ENCODE peak calls at places on chromosome 22, in seven cellular contexts. R, Q, L, V, W, E and J are unnamed samples.

GRCh38 chr22:30823015-30823370 is 128.3 kb downstream of the OSBP2 start:
- DNase-seq in R (no peak), Q (no peak), L (no peak), V (no peak), W (peak; percentile 8), E (peak; percentile 18), J (no peak)

GRCh38 chr22:20299736-20300136 is 20.1 kb downstream of the DGCR6L start:
- DNase-seq in R (no peak), Q (peak; percentile 27), L (peak; percentile 23), V (no peak), W (peak; percentile 58), E (peak; percentile 68), J (no peak)

GRCh38 chr22:35601743-35602633 is 15.1 kb downstream of the MB start:
- DNase-seq in R (peak; percentile 77), Q (no peak), L (peak; percentile 74), V (no peak), W (no peak), E (peak; percentile 83), J (peak; percentile 86)

GRCh38 chr22:25420925-25421904 is 143.3 kb upstream of the GRK3 start:
- DNase-seq in R (no peak), Q (no peak), L (no peak), V (no peak), W (no peak), E (peak; percentile 38), J (no peak)

GRCh38 chr22:27780161-27780575 is 21.4 kb downstream of the MN1 start:
- DNase-seq in R (peak; percentile 76), Q (no peak), L (no peak), V (no peak), W (peak; percentile 42), E (peak; percentile 27), J (peak; percentile 21)

GRCh38 chr22:35947794-35948425 is 80.7 kb downstream of the RBFOX2 start:
- DNase-seq in R (peak; percentile 70), Q (no peak), L (peak; percentile 64), V (no peak), W (no peak), E (peak; percentile 69), J (peak; percentile 49)

GRCh38 chr22:40436460-40437431 is 66.4 kb downstream of the SGSM3 start:
- DNase-seq in R (peak; percentile 63), Q (peak; percentile 39), L (peak; percentile 71), V (peak; percentile 93), W (peak; percentile 57), E (peak; percentile 69), J (peak; percentile 71)

GRCh38 chr22:43255299-43255698 is 68.4 kb upstream of the TTLL12 start:
- DNase-seq in R (no peak), Q (no peak), L (no peak), V (peak; percentile 16), W (no peak), E (no peak), J (no peak)

GRCh38 chr22:40177738-40178416 is at the start of gene TNRC6B:
- DNase-seq in R (peak; percentile 98), Q (peak; percentile 65), L (peak; percentile 98), V (peak; percentile 97), W (peak; percentile 95), E (peak; percentile 96), J (peak; percentile 98)

GRCh38 chr22:36756746-36757607 is 18.9 kb downstream of the IFT27 start:
- DNase-seq in R (no peak), Q (no peak), L (no peak), V (no peak), W (no peak), E (no peak), J (no peak)

GRCh38 chr22:27348634-27349033 is 452.9 kb downstream of the MN1 start:
- DNase-seq in R (peak; percentile 37), Q (no peak), L (peak; percentile 39), V (no peak), W (no peak), E (peak; percentile 41), J (peak; percentile 68)

GRCh38 chr22:37148031-37148651 is 1.6 kb downstream of the IL2RB start:
- DNase-seq in R (no peak), Q (no peak), L (no peak), V (peak; percentile 33), W (no peak), E (no peak), J (no peak)

GRCh38 chr22:39253427-39254070 is 8.8 kb upstream of the PDGFB start:
- DNase-seq in R (peak; percentile 88), Q (peak; percentile 74), L (peak; percentile 84), V (peak; percentile 45), W (peak; percentile 88), E (peak; percentile 84), J (peak; percentile 91)

GRCh38 chr22:20495861-20496681 is 476 bp upstream of the KLHL22 start:
- DNase-seq in R (peak; percentile 89), Q (peak; percentile 90), L (peak; percentile 80), V (peak; percentile 97), W (peak; percentile 95), E (peak; percentile 97), J (peak; percentile 88)

GRCh38 chr22:37559901-37560681 is at the start of gene CDC42EP1:
- DNase-seq in R (peak; percentile 59), Q (peak; percentile 73), L (peak; percentile 39), V (no peak), W (peak; percentile 59), E (peak; percentile 83), J (peak; percentile 56)

GRCh38 chr22:46369716-46370583 is 34.4 kb downstream of the TRMU start:
- DNase-seq in R (no peak), Q (no peak), L (no peak), V (no peak), W (no peak), E (no peak), J (no peak)
- TF ChIP-seq CTCF in R (no peak), Q (no peak), L (no peak), V (no peak), W (no peak), E (no peak), J (no peak)

GRCh38 chr22:49703391-49703926 is 124.2 kb downstream of the BRD1 start:
- DNase-seq in R (no peak), Q (no peak), L (no peak), V (no peak), W (no peak), E (no peak), J (no peak)

GRCh38 chr22:49701380-49702067 is 126.1 kb downstream of the BRD1 start:
- DNase-seq in R (no peak), Q (no peak), L (no peak), V (no peak), W (no peak), E (no peak), J (peak; percentile 1)

GRCh38 chr22:49699928-49700498 is 127.7 kb downstream of the BRD1 start:
- DNase-seq in R (no peak), Q (no peak), L (no peak), V (no peak), W (no peak), E (no peak), J (no peak)

GRCh38 chr22:49703990-49704344 is 123.7 kb downstream of the BRD1 start:
- DNase-seq in R (no peak), Q (no peak), L (no peak), V (no peak), W (no peak), E (no peak), J (no peak)

DNA sequence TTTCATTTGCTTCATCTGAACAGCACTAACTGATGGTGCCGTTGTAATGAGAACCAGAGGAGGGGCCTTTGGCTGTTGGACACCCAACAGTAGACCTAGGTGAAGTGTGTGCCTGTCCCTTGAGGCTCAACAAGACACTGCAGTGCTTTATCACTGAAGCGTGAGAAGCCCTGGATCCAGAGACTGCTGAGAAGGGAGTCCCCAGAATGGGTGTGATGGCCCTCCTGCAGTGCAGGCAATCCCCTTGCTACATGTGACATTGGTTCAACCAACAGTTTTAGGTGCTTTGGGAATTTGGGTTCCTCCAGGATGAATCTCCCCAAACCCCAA is 125.6 kb downstream of the BRD1 start:
- DNase-seq in R (no peak), Q (no peak), L (no peak), V (no peak), W (no peak), E (no peak), J (no peak)
- TF ChIP-seq CTCF in R (no peak), Q (no peak), L (no peak), V (no peak), W (no peak), E (no peak), J (no peak)

DNA sequence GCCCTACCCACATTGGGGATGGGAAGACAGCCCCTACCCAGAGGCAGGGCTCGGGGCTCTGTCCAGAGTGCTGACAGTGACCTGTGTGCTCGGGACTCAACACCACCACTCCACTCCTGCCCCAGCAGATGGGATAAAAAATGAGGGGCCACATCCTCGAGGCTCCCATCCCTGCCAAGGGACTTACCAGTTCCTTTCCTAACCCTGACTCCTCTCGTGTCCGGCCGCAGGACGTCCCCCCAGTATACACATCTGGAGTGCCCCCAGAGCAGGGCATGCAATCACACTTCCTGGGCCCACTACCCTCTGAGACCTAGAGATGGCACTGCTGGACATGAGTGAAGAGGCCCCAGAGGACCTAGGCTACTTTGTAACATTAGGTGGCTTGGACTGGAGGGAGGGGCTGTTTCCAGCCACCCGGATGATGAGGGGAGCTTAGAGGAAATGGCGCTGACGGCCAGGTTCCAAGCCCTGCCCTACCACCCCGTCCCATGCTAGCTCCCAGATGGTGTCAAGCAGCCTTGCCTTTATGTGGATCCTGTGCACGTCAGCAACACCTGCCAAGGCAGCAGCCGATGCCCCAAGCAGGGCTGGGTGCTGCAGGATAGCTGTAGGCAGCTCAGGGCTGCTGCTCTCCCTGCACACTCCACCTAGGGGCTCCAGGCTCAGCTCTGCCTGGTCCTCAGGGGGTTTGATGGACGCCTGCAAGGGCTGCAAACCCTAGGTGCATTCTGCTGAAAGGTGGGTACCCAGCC is 86.6 kb downstream of the DGCR2 start:
- DNase-seq in R (no peak), Q (no peak), L (no peak), V (peak; percentile 11), W (peak; percentile 63), E (no peak), J (no peak)
- TF ChIP-seq CTCF in R (no peak), Q (no peak), L (no peak), V (no peak), W (no peak), E (no peak), J (peak; percentile 9)

GRCh38 chr22:32823024-32823730 is 21.7 kb downstream of the TIMP3 start:
- DNase-seq in R (peak; percentile 48), Q (no peak), L (peak; percentile 52), V (peak; percentile 59), W (peak; percentile 66), E (peak; percentile 50), J (peak; percentile 40)
- TF ChIP-seq CTCF in R (peak; percentile 49), Q (no peak), L (peak; percentile 50), V (peak; percentile 50), W (peak; percentile 61), E (peak; percentile 33), J (peak; percentile 41)